ENCODE peak calls at places on chromosomes 6 and 20, in six cellular contexts. One of them, this sample, is unnamed.

GRCh38 chr6:42704251-42704936 is 18.0 kb downstream of the PRPH2 start:
- DNase-seq in cardiac fibroblast: peak; percentile 74
- DNase-seq in cardiac muscle cell: peak; percentile 73
- DNase-seq in WTC11: peak; percentile 61
- DNase-seq in breast epithelium: no peak
- DNase-seq in MM.1S: no peak
- DNase-seq in this sample: no peak

GRCh38 chr6:162849269-162849668 is 121.5 kb downstream of the PACRG start:
- DNase-seq in cardiac fibroblast: no peak
- DNase-seq in cardiac muscle cell: no peak
- DNase-seq in WTC11: no peak
- DNase-seq in breast epithelium: no peak
- DNase-seq in MM.1S: no peak
- DNase-seq in this sample: no peak

GRCh38 chr20:20875716-20876115 is 163.3 kb upstream of the RALGAPA2 start:
- DNase-seq in cardiac fibroblast: no peak
- DNase-seq in cardiac muscle cell: no peak
- DNase-seq in WTC11: no peak
- DNase-seq in breast epithelium: no peak
- DNase-seq in MM.1S: no peak
- DNase-seq in this sample: no peak

GRCh38 chr20:34437330-34437986 is 74.4 kb downstream of the ITCH start:
- DNase-seq in cardiac fibroblast: peak; percentile 77
- DNase-seq in cardiac muscle cell: peak; percentile 72
- DNase-seq in WTC11: no peak
- DNase-seq in breast epithelium: no peak
- DNase-seq in MM.1S: no peak
- DNase-seq in this sample: no peak

GRCh38 chr6:126307859-126308258 is 32.1 kb upstream of the CENPW start:
- DNase-seq in cardiac fibroblast: peak; percentile 58
- DNase-seq in cardiac muscle cell: peak; percentile 38
- DNase-seq in WTC11: no peak
- DNase-seq in breast epithelium: no peak
- DNase-seq in MM.1S: no peak
- DNase-seq in this sample: no peak

GRCh38 chr6:43149260-43149659 is 21.8 kb upstream of the SRF start:
- DNase-seq in cardiac fibroblast: no peak
- DNase-seq in cardiac muscle cell: no peak
- DNase-seq in WTC11: no peak
- DNase-seq in breast epithelium: no peak
- DNase-seq in MM.1S: no peak
- DNase-seq in this sample: no peak

GRCh38 chr6:107539849-107540464 is 50.0 kb downstream of the SOBP start:
- DNase-seq in cardiac fibroblast: no peak
- DNase-seq in cardiac muscle cell: no peak
- DNase-seq in WTC11: no peak
- DNase-seq in breast epithelium: no peak
- DNase-seq in MM.1S: no peak
- DNase-seq in this sample: no peak

GRCh38 chr20:58233881-58234528 is 5.6 kb upstream of the ANKRD60 start:
- DNase-seq in cardiac fibroblast: no peak
- DNase-seq in cardiac muscle cell: peak; percentile 18
- DNase-seq in WTC11: peak; percentile 88
- DNase-seq in breast epithelium: no peak
- DNase-seq in MM.1S: no peak
- DNase-seq in this sample: peak; percentile 62

GRCh38 chr6:15585936-15586335 is 76.9 kb downstream of the DTNBP1 start:
- DNase-seq in cardiac fibroblast: no peak
- DNase-seq in cardiac muscle cell: no peak
- DNase-seq in WTC11: no peak
- DNase-seq in breast epithelium: no peak
- DNase-seq in MM.1S: no peak
- DNase-seq in this sample: no peak

GRCh38 chr6:148598690-148599089 is 148.1 kb upstream of the UST start:
- DNase-seq in cardiac fibroblast: no peak
- DNase-seq in cardiac muscle cell: no peak
- DNase-seq in WTC11: no peak
- DNase-seq in breast epithelium: no peak
- DNase-seq in MM.1S: no peak
- DNase-seq in this sample: no peak

GRCh38 chr20:49313271-49313670 is 35.4 kb upstream of the ZNFX1 start:
- DNase-seq in cardiac fibroblast: no peak
- DNase-seq in cardiac muscle cell: no peak
- DNase-seq in WTC11: no peak
- DNase-seq in breast epithelium: no peak
- DNase-seq in MM.1S: no peak
- DNase-seq in this sample: no peak

GRCh38 chr6:42406296-42407280 is 45.1 kb downstream of the TRERF1 start:
- DNase-seq in cardiac fibroblast: peak; percentile 39
- DNase-seq in cardiac muscle cell: peak; percentile 42
- DNase-seq in WTC11: no peak
- DNase-seq in breast epithelium: no peak
- DNase-seq in MM.1S: no peak
- DNase-seq in this sample: no peak

GRCh38 chr6:15441215-15441868 is 195.5 kb downstream of the JARID2 start:
- DNase-seq in cardiac fibroblast: peak; percentile 86
- DNase-seq in cardiac muscle cell: peak; percentile 85
- DNase-seq in WTC11: peak; percentile 42
- DNase-seq in breast epithelium: no peak
- DNase-seq in MM.1S: peak; percentile 52
- DNase-seq in this sample: peak; percentile 45

GRCh38 chr6:147065786-147066185 is 138.4 kb upstream of the STXBP5 start:
- DNase-seq in cardiac fibroblast: no peak
- DNase-seq in cardiac muscle cell: no peak
- DNase-seq in WTC11: no peak
- DNase-seq in breast epithelium: peak; percentile 37
- DNase-seq in MM.1S: no peak
- DNase-seq in this sample: no peak

GRCh38 chr6:141097471-141097870 is 1035.3 kb upstream of the GJE1 start:
- DNase-seq in cardiac fibroblast: peak; percentile 7
- DNase-seq in cardiac muscle cell: peak; percentile 22
- DNase-seq in WTC11: no peak
- DNase-seq in breast epithelium: no peak
- DNase-seq in MM.1S: no peak
- DNase-seq in this sample: no peak

GRCh38 chr20:50613438-50614169 is 77.7 kb downstream of the RIPOR3 start:
- DNase-seq in cardiac fibroblast: no peak
- DNase-seq in cardiac muscle cell: no peak
- DNase-seq in WTC11: no peak
- DNase-seq in breast epithelium: no peak
- DNase-seq in MM.1S: no peak
- DNase-seq in this sample: no peak

GRCh38 chr6:12353731-12354130 is 63.6 kb downstream of the EDN1 start:
- DNase-seq in cardiac fibroblast: peak; percentile 73
- DNase-seq in cardiac muscle cell: peak; percentile 55
- DNase-seq in WTC11: no peak
- DNase-seq in breast epithelium: peak; percentile 37
- DNase-seq in MM.1S: no peak
- DNase-seq in this sample: no peak

GRCh38 chr6:165697171-165697570 is 34.1 kb upstream of the PDE10A start:
- DNase-seq in cardiac fibroblast: peak; percentile 62
- DNase-seq in cardiac muscle cell: peak; percentile 38
- DNase-seq in WTC11: no peak
- DNase-seq in breast epithelium: no peak
- DNase-seq in MM.1S: no peak
- DNase-seq in this sample: no peak

GRCh38 chr6:120785459-120786086 is 548.7 kb downstream of the TBC1D32 start:
- DNase-seq in cardiac fibroblast: no peak
- DNase-seq in cardiac muscle cell: no peak
- DNase-seq in WTC11: no peak
- DNase-seq in breast epithelium: no peak
- DNase-seq in MM.1S: no peak
- DNase-seq in this sample: no peak

GRCh38 chr6:28941681-28942448 is 18.1 kb upstream of the TRIM27 start:
- DNase-seq in cardiac fibroblast: no peak
- DNase-seq in cardiac muscle cell: no peak
- DNase-seq in WTC11: peak; percentile 59
- DNase-seq in breast epithelium: no peak
- DNase-seq in MM.1S: no peak
- DNase-seq in this sample: no peak

GRCh38 chr6:157323924-157324276 is 581 bp upstream of the TMEM242 start:
- DNase-seq in cardiac fibroblast: peak; percentile 86
- DNase-seq in cardiac muscle cell: peak; percentile 91
- DNase-seq in WTC11: peak; percentile 76
- DNase-seq in breast epithelium: peak; percentile 61
- DNase-seq in MM.1S: peak; percentile 50
- DNase-seq in this sample: peak; percentile 35

GRCh38 chr6:157892363-157892878 is 69.4 kb downstream of the SNX9 start:
- DNase-seq in cardiac fibroblast: no peak
- DNase-seq in cardiac muscle cell: peak; percentile 30
- DNase-seq in WTC11: no peak
- DNase-seq in breast epithelium: no peak
- DNase-seq in MM.1S: no peak
- DNase-seq in this sample: no peak

GRCh38 chr20:25622450-25623224 is 1.2 kb downstream of the NANP start:
- DNase-seq in cardiac fibroblast: no peak
- DNase-seq in cardiac muscle cell: no peak
- DNase-seq in WTC11: no peak
- DNase-seq in breast epithelium: no peak
- DNase-seq in MM.1S: no peak
- DNase-seq in this sample: no peak

GRCh38 chr20:25624500-25624939 is 706 bp upstream of the NANP start:
- DNase-seq in cardiac fibroblast: no peak
- DNase-seq in cardiac muscle cell: no peak
- DNase-seq in WTC11: no peak
- DNase-seq in breast epithelium: peak; percentile 41
- DNase-seq in MM.1S: no peak
- DNase-seq in this sample: no peak

GRCh38 chr20:25622049-25622448 is 1.8 kb downstream of the NANP start:
- DNase-seq in cardiac fibroblast: no peak
- DNase-seq in cardiac muscle cell: no peak
- DNase-seq in WTC11: no peak
- DNase-seq in breast epithelium: no peak
- DNase-seq in MM.1S: no peak
- DNase-seq in this sample: no peak

GRCh38 chr20:25623225-25623735 is 534 bp downstream of the NANP start:
- DNase-seq in cardiac fibroblast: peak; percentile 45
- DNase-seq in cardiac muscle cell: peak; percentile 47
- DNase-seq in WTC11: peak; percentile 24
- DNase-seq in breast epithelium: no peak
- DNase-seq in MM.1S: peak; percentile 21
- DNase-seq in this sample: no peak

GRCh38 chr20:25623736-25624499 is at the start of gene NANP:
- DNase-seq in cardiac fibroblast: peak; percentile 99
- DNase-seq in cardiac muscle cell: peak; percentile 99
- DNase-seq in WTC11: peak; percentile 90
- DNase-seq in breast epithelium: peak; percentile 96
- DNase-seq in MM.1S: peak; percentile 95
- DNase-seq in this sample: peak; percentile 96
- TF ChIP-seq CTCF in cardiac fibroblast: no peak
- TF ChIP-seq CTCF in cardiac muscle cell: no peak
- TF ChIP-seq CTCF in WTC11: no peak
- TF ChIP-seq CTCF in breast epithelium: no peak
- TF ChIP-seq CTCF in MM.1S: no peak
- TF ChIP-seq CTCF in this sample: no peak

GRCh38 chr6:139996253-139996834 is 621.9 kb upstream of the CITED2 start:
- DNase-seq in cardiac fibroblast: no peak
- DNase-seq in cardiac muscle cell: no peak
- DNase-seq in WTC11: peak; percentile 16
- DNase-seq in breast epithelium: no peak
- DNase-seq in MM.1S: peak; percentile 83
- DNase-seq in this sample: peak; percentile 42
- TF ChIP-seq CTCF in cardiac fibroblast: no peak
- TF ChIP-seq CTCF in cardiac muscle cell: no peak
- TF ChIP-seq CTCF in WTC11: no peak
- TF ChIP-seq CTCF in breast epithelium: no peak
- TF ChIP-seq CTCF in MM.1S: peak; percentile 56
- TF ChIP-seq CTCF in this sample: no peak

GRCh38 chr20:36157610-36158009 is 3.1 kb downstream of the EPB41L1 start:
- DNase-seq in cardiac fibroblast: no peak
- DNase-seq in cardiac muscle cell: no peak
- DNase-seq in WTC11: no peak
- DNase-seq in breast epithelium: no peak
- DNase-seq in MM.1S: no peak
- DNase-seq in this sample: no peak

GRCh38 chr20:36155629-36155971 is 1.1 kb downstream of the EPB41L1 start:
- DNase-seq in cardiac fibroblast: no peak
- DNase-seq in cardiac muscle cell: no peak
- DNase-seq in WTC11: no peak
- DNase-seq in breast epithelium: no peak
- DNase-seq in MM.1S: no peak
- DNase-seq in this sample: no peak

GRCh38 chr20:36154696-36155628 is at the start of gene EPB41L1:
- DNase-seq in cardiac fibroblast: peak; percentile 38
- DNase-seq in cardiac muscle cell: peak; percentile 32
- DNase-seq in WTC11: peak; percentile 57
- DNase-seq in breast epithelium: no peak
- DNase-seq in MM.1S: no peak
- DNase-seq in this sample: peak; percentile 42

GRCh38 chr20:36153754-36154695 is 515 bp upstream of the EPB41L1 start:
- DNase-seq in cardiac fibroblast: peak; percentile 82
- DNase-seq in cardiac muscle cell: peak; percentile 84
- DNase-seq in WTC11: peak; percentile 78
- DNase-seq in breast epithelium: peak; percentile 80
- DNase-seq in MM.1S: peak; percentile 62
- DNase-seq in this sample: peak; percentile 69

GRCh38 chr20:36155991-36156390 is 1.5 kb downstream of the EPB41L1 start:
- DNase-seq in cardiac fibroblast: no peak
- DNase-seq in cardiac muscle cell: no peak
- DNase-seq in WTC11: no peak
- DNase-seq in breast epithelium: no peak
- DNase-seq in MM.1S: no peak
- DNase-seq in this sample: no peak
- TF ChIP-seq CTCF in cardiac fibroblast: no peak
- TF ChIP-seq CTCF in cardiac muscle cell: no peak
- TF ChIP-seq CTCF in WTC11: no peak
- TF ChIP-seq CTCF in breast epithelium: no peak
- TF ChIP-seq CTCF in MM.1S: no peak
- TF ChIP-seq CTCF in this sample: no peak

GRCh38 chr6:77462359-77463307 is 658 bp downstream of the HTR1B start:
- DNase-seq in cardiac fibroblast: no peak
- DNase-seq in cardiac muscle cell: peak; percentile 57
- DNase-seq in WTC11: peak; percentile 54
- DNase-seq in breast epithelium: no peak
- DNase-seq in MM.1S: no peak
- DNase-seq in this sample: no peak
- TF ChIP-seq CTCF in cardiac fibroblast: peak; percentile 25
- TF ChIP-seq CTCF in cardiac muscle cell: peak; percentile 64
- TF ChIP-seq CTCF in WTC11: peak; percentile 21
- TF ChIP-seq CTCF in breast epithelium: no peak
- TF ChIP-seq CTCF in MM.1S: no peak
- TF ChIP-seq CTCF in this sample: no peak

This sample was measured in GM20000.